ENCODE peak calls at places on chromosomes 11 and 22, in four cellular contexts. K is hepatocyte, V is GM23338, A is GM23248. P is an unnamed sample.

GRCh38 chr22:30224161-30224857 is 22.2 kb downstream of the LIF start:
- DNase-seq in K (peak; percentile 49), V (no peak), A (peak; percentile 75), P (peak; percentile 79)

GRCh38 chr11:1864216-1864615 is 11.3 kb downstream of the LSP1 start:
- DNase-seq in K (no peak), V (no peak), A (peak; percentile 26), P (no peak)

GRCh38 chr22:37910863-37911262 is 4.8 kb downstream of the MICALL1 start:
- DNase-seq in K (no peak), V (no peak), A (no peak), P (no peak)

GRCh38 chr22:35446365-35446764 is 46.4 kb downstream of the MCM5 start:
- DNase-seq in K (peak; percentile 77), V (no peak), A (peak; percentile 92), P (peak; percentile 60)

GRCh38 chr11:63536669-63537292 is at the start of gene PLAAT4:
- DNase-seq in K (peak; percentile 50), V (no peak), A (peak; percentile 62), P (peak; percentile 41)

GRCh38 chr11:103091024-103091423 is 936 bp downstream of the DCUN1D5 start:
- DNase-seq in K (peak; percentile 14), V (peak; percentile 61), A (peak; percentile 54), P (peak; percentile 35)

GRCh38 chr11:43518407-43519165 is 159.9 kb downstream of the TTC17 start:
- DNase-seq in K (no peak), V (no peak), A (peak; percentile 74), P (no peak)

GRCh38 chr11:2207773-2208621 is 36.4 kb upstream of the TH start:
- DNase-seq in K (no peak), V (no peak), A (no peak), P (no peak)

GRCh38 chr22:49824185-49824925 is 3.3 kb downstream of the BRD1 start:
- DNase-seq in K (no peak), V (no peak), A (no peak), P (no peak)

GRCh38 chr11:125401746-125402145 is 94.3 kb downstream of the FEZ1 start:
- DNase-seq in K (peak; percentile 73), V (peak; percentile 73), A (peak; percentile 20), P (no peak)

GRCh38 chr11:15127341-15127740 is 12.6 kb downstream of the INSC start:
- DNase-seq in K (no peak), V (no peak), A (peak; percentile 91), P (peak; percentile 25)

GRCh38 chr11:96199563-96200025 is 143.4 kb downstream of the MAML2 start:
- DNase-seq in K (no peak), V (no peak), A (peak; percentile 64), P (peak; percentile 95)

GRCh38 chr11:121035823-121036222 is 11.9 kb downstream of the TBCEL start:
- DNase-seq in K (no peak), V (no peak), A (no peak), P (no peak)

GRCh38 chr22:17906978-17907730 is 117.2 kb downstream of the MICAL3 start:
- DNase-seq in K (no peak), V (no peak), A (no peak), P (no peak)

GRCh38 chr22:46800102-46800857 is 37.8 kb downstream of the TBC1D22A start:
- DNase-seq in K (no peak), V (no peak), A (no peak), P (no peak)

GRCh38 chr11:78656327-78656726 is 81.7 kb upstream of the NARS2 start:
- DNase-seq in K (no peak), V (no peak), A (no peak), P (no peak)

GRCh38 chr11:94545641-94546470 is 2.1 kb downstream of the FUT4 start:
- DNase-seq in K (peak; percentile 12), V (peak; percentile 24), A (peak; percentile 68), P (no peak)

GRCh38 chr11:8899119-8899753 is 11.8 kb upstream of the AKIP1 start:
- DNase-seq in K (no peak), V (no peak), A (no peak), P (no peak)

GRCh38 chr22:22507743-22508273 is 734 bp downstream of the ZNF280B start:
- DNase-seq in K (no peak), V (peak; percentile 33), A (no peak), P (no peak)

GRCh38 chr11:65470433-65470832 is 28.4 kb upstream of the MALAT1 start:
- DNase-seq in K (no peak), V (no peak), A (no peak), P (no peak)

GRCh38 chr11:134939046-134939445 is 527.0 kb upstream of the B3GAT1 start:
- DNase-seq in K (no peak), V (no peak), A (no peak), P (no peak)
- TF ChIP-seq EZH2 in K (no peak), V (no peak), A (no peak), P (no peak)

DNA sequence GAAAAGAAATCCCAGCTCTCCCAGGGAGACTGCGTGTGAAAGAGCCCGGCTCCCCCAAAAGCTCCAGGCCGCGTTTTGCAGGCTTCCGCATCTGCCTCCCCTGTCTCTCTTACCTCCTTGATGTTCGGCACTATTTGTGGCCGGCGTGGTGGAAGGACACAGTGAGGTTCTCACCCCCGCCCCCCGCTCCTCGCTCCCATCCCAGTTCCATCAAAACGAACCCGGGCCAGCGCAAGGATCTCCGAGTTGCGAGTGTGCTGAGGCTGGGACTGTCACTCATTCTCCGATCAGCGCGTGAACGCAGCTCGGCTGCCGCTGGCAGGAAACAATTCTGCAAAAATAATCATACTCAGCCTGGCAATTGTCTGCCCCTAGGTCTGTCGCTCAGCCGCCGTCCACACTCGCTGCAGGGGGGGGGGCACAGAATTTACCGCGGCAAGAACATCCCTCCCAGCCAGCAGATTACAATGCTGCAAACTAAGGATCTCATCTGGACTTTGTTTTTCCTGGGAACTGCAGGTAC is at the start of gene NCAM1:
- DNase-seq in K (peak; percentile 83), V (peak; percentile 98), A (peak; percentile 36), P (peak; percentile 23)
- TF ChIP-seq EZH2phosphoT487 in K (no peak), V (no peak), A (no peak), P (no peak)

DNA sequence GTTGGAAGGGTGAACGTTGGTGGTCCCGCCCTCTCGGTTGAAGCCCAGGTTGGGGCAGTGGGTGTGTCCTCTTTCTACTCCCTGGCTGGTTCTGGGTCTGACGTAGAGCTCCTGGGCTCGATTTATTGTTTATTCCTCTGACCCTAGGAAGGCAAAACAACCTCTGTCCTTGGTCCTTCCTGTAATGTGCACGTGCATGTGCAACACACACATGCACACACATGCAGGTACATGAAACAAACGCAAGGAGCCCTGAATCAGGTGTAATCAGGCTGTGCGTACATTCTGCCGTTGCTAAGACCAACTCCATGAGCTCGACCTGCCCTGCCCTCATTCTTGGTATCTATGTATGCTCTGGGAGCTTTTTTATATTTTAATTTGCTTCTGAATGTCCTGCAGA is 66.2 kb upstream of the NNMT start:
- DNase-seq in K (no peak), V (no peak), A (no peak), P (no peak)
- H3K27ac ChIP-seq in K (no peak overlapping the region), V (no peak overlapping the region), A (no peak overlapping the region), P (no peak overlapping the region)

GRCh38 chr11:7514099-7514725 is 413 bp downstream of the PPFIBP2 start:
- DNase-seq in K (peak; percentile 37), V (peak; percentile 38), A (peak; percentile 38), P (no peak)
- TF ChIP-seq EZH2 in K (no peak), V (no peak), A (no peak), P (peak; percentile 45)

GRCh38 chr11:61404641-61405040 is 12.3 kb downstream of the TMEM216 start:
- DNase-seq in K (no peak), V (no peak), A (no peak), P (no peak)
- TF ChIP-seq EZH2phosphoT487 in K (no peak), V (no peak), A (no peak), P (no peak)

GRCh38 chr11:27383645-27384044 is 20.6 kb upstream of the CCDC34 start:
- DNase-seq in K (no peak), V (no peak), A (no peak), P (no peak)
- H3K27ac ChIP-seq in K (no peak overlapping the region), V (no peak overlapping the region), A (no peak overlapping the region), P (no peak overlapping the region)

GRCh38 chr11:77040889-77041288 is 6.7 kb downstream of the B3GNT6 start:
- DNase-seq in K (no peak), V (no peak), A (no peak), P (no peak)

GRCh38 chr11:77038029-77038824 is 4.0 kb downstream of the B3GNT6 start:
- DNase-seq in K (no peak), V (no peak), A (no peak), P (peak; percentile 75)

GRCh38 chr11:77038825-77039326 is 4.7 kb downstream of the B3GNT6 start:
- DNase-seq in K (no peak), V (no peak), A (peak; percentile 25), P (peak; percentile 35)

GRCh38 chr11:77040401-77040777 is 6.2 kb downstream of the B3GNT6 start:
- DNase-seq in K (no peak), V (no peak), A (no peak), P (no peak)

DNA sequence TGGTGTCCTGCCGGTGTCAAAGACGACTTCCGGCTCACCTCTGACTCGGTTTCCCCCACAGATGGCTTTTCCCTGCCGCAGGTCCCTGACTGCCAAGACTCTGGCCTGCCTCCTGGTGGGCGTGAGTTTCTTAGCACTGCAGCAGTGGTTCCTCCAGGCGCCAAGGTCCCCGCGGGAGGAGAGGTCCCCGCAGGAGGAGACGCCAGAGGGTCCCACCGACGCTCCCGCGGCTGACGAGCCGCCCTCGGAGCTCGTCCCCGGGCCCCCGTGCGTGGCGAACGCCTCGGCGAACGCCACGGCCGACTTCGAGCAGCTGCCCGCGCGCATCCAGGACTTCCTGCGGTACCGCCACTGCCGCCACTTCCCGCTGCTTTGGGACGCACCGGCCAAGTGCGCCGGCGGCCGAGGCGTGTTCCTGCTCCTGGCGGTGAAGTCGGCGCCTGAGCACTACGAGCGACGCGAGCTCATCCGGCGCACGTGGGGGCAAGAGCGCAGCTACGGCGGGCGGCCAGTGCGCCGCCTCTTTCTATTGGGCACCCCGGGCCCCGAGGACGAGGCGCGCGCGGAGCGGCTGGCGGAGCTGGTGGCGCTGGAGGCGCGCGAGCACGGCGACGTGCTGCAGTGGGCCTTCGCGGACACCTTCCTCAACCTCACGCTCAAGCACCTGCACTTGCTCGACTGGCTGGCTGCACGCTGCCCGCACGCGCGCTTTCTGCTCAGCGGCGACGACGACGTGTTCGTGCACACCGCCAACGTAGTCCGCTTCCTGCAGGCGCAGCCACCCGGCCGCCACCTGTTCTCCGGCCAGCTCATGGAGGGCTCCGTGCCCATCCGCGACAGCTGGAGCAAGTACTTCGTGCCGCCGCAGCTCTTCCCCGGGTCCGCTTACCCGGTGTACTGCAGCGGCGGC is 5.5 kb downstream of the B3GNT6 start:
- DNase-seq in K (peak; percentile 59), V (peak; percentile 84), A (peak; percentile 65), P (no peak)
- TF ChIP-seq EZH2 in K (no peak), V (no peak), A (no peak), P (no peak)

GRCh38 chr11:72685560-72686480 is 11.6 kb upstream of the PDE2A start:
- DNase-seq in K (peak; percentile 47), V (no peak), A (peak; percentile 85), P (no peak)

GRCh38 chr11:72683782-72684200 is 9.6 kb upstream of the PDE2A start:
- DNase-seq in K (peak; percentile 70), V (peak; percentile 82), A (peak; percentile 51), P (peak; percentile 74)

GRCh38 chr11:72682238-72682872 is 8.1 kb upstream of the PDE2A start:
- DNase-seq in K (no peak), V (no peak), A (no peak), P (no peak)

GRCh38 chr11:72686639-72687215 is 12.5 kb upstream of the PDE2A start:
- DNase-seq in K (no peak), V (no peak), A (peak; percentile 42), P (no peak)

GRCh38 chr11:72684236-72684912 is 10.2 kb upstream of the PDE2A start:
- DNase-seq in K (peak; percentile 78), V (peak; percentile 73), A (peak; percentile 89), P (peak; percentile 82)
- TF ChIP-seq EZH2phosphoT487 in K (no peak), V (no peak), A (no peak), P (no peak)